ENCODE peak calls at places on chromosome 9, in nine cellular contexts. G is KBM-7, P is EH, R is AG09309, B is H7, X is NCI-H1092 treated with DMSO at 0.1 percent for 48 hours, H is ovary, F is IMR-90, A is hepatocyte. L is an unnamed sample.
A peak's percentile ranks its signal among the peaks of the same experiment; 100 is the strongest.

GRCh38 chr9:115548826-115549225 is 430.9 kb upstream of the TNC start:
- DNase-seq in G (no peak), F (peak; percentile 59), H (no peak), P (peak; percentile 24), R (peak; percentile 35), X (no peak), A (no peak), B (no peak), L (no peak)

GRCh38 chr9:126049088-126049487 is 277.5 kb upstream of the MVB12B start:
- DNase-seq in X (no peak), H (no peak), B (no peak), G (no peak), P (no peak), A (no peak), F (no peak), R (no peak), L (no peak)

GRCh38 chr9:81771606-81772005 is 82.3 kb upstream of the TLE1 start:
- DNase-seq in B (no peak), X (no peak), F (peak; percentile 78), P (peak; percentile 73), G (no peak), A (no peak), H (no peak), R (no peak), L (no peak)

GRCh38 chr9:124284237-124284831 is 26.6 kb downstream of the NEK6 start:
- DNase-seq in P (no peak), A (peak; percentile 39), R (no peak), B (no peak), H (no peak), F (peak; percentile 73), G (no peak), X (no peak), L (no peak)

GRCh38 chr9:129584136-129584535 is 36.8 kb downstream of the C9orf50 start:
- DNase-seq in X (peak; percentile 26), G (peak; percentile 87), F (peak; percentile 85), B (peak; percentile 92), P (peak; percentile 89), H (peak; percentile 72), R (no peak), A (peak; percentile 80), L (peak; percentile 74)

GRCh38 chr9:128084746-128085145 is 16.7 kb downstream of the SLC25A25 start:
- DNase-seq in P (no peak), G (no peak), F (peak; percentile 71), H (no peak), B (no peak), R (no peak), A (no peak), X (no peak), L (no peak)

GRCh38 chr9:463455-464125 is 248.9 kb downstream of the DOCK8 start:
- DNase-seq in P (no peak), F (no peak), G (no peak), R (no peak), B (no peak), H (no peak), X (no peak), A (no peak), L (no peak)

GRCh38 chr9:3732077-3733038 is 206.6 kb upstream of the RFX3 start:
- DNase-seq in A (peak; percentile 81), X (peak; percentile 82), P (peak; percentile 91), B (peak; percentile 60), H (peak; percentile 30), R (peak; percentile 79), F (peak; percentile 90), G (peak; percentile 86), L (peak; percentile 72)

GRCh38 chr9:101119206-101119819 is 90.8 kb downstream of the PLPPR1 start:
- DNase-seq in B (peak; percentile 47), F (no peak), A (peak; percentile 75), R (no peak), P (peak; percentile 8), G (peak; percentile 33), X (peak; percentile 78), H (no peak), L (peak; percentile 35)

GRCh38 chr9:116499986-116500871 is 186.9 kb upstream of the TRIM32 start:
- DNase-seq in R (peak; percentile 23), G (no peak), B (no peak), H (no peak), F (peak; percentile 71), A (peak; percentile 36), X (no peak), P (peak; percentile 87), L (no peak)

L was measured in GM13977.